ENCODE peak calls at places on chromosomes 5 and 9, in nine cellular contexts. W is mucosa of descending colon, X is fibroblast of pulmonary artery, A is LNCaP clone FGC, H is left ventricle myocardium inferior, E is astrocyte, U is GM23338, L is AG04450, Z is lower leg skin. G is an unnamed sample.

GRCh38 chr5:179342577-179342976 is 2.7 kb downstream of the ADAMTS2 start:
- DNase-seq in W (no peak), X (peak), A (no peak), H (no peak), E (no peak), U (peak), L (no peak), Z (no peak), G (peak)

GRCh38 chr9:128882677-128883590 is 1.0 kb downstream of the LRRC8A start:
- DNase-seq in W (peak), X (peak), A (no peak), H (no peak), E (no peak), U (no peak), L (no peak), Z (no peak), G (no peak)

GRCh38 chr9:36991516-36992134 is 42.4 kb downstream of the PAX5 start:
- DNase-seq in W (no peak), X (peak), A (peak), H (no peak), E (no peak), U (peak), L (no peak), Z (no peak), G (peak)

GRCh38 chr9:78609471-78609870 is 312.5 kb downstream of the PSAT1 start:
- DNase-seq in W (no peak), X (no peak), A (no peak), H (no peak), E (no peak), U (no peak), L (no peak), Z (no peak), G (no peak)

GRCh38 chr5:133799556-133799955 is 168.9 kb downstream of the C5orf15 start:
- DNase-seq in W (no peak), X (no peak), A (no peak), H (no peak), E (no peak), U (no peak), L (no peak), Z (no peak), G (no peak)

GRCh38 chr9:133635098-133635497 is 1.1 kb upstream of the DBH start:
- DNase-seq in W (no peak), X (no peak), A (no peak), H (no peak), E (no peak), U (no peak), L (no peak), Z (no peak), G (no peak)

GRCh38 chr5:76944638-76945037 is 8.2 kb upstream of the CRHBP start:
- DNase-seq in W (no peak), X (no peak), A (no peak), H (no peak), E (peak), U (no peak), L (no peak), Z (no peak), G (no peak)

GRCh38 chr9:110261631-110262030 is 5.3 kb upstream of the TXN start:
- DNase-seq in W (no peak), X (no peak), A (no peak), H (no peak), E (no peak), U (no peak), L (no peak), Z (no peak), G (no peak)

GRCh38 chr5:457195-457961 is 14.4 kb downstream of the EXOC3 start:
- DNase-seq in W (no peak), X (no peak), A (no peak), H (no peak), E (no peak), U (no peak), L (no peak), Z (no peak), G (no peak)

GRCh38 chr9:77440057-77440456 is 208.1 kb downstream of the GNA14 start:
- DNase-seq in W (no peak), X (no peak), A (no peak), H (no peak), E (peak), U (peak), L (no peak), Z (no peak), G (peak)

GRCh38 chr5:172932313-172933017 is 26.8 kb upstream of the RPL26L1 start:
- DNase-seq in W (peak), X (peak), A (no peak), H (peak), E (no peak), U (peak), L (no peak), Z (peak), G (peak)

GRCh38 chr5:92378961-92379611 is 996.0 kb upstream of the ARRDC3 start:
- DNase-seq in W (no peak), X (peak), A (no peak), H (peak), E (peak), U (peak), L (no peak), Z (no peak), G (no peak)

GRCh38 chr5:172692451-172692850 is 51.4 kb downstream of the NEURL1B start:
- DNase-seq in W (no peak), X (no peak), A (no peak), H (no peak), E (no peak), U (no peak), L (no peak), Z (no peak), G (no peak)

GRCh38 chr9:79473704-79474103 is 98.1 kb upstream of the TLE4 start:
- DNase-seq in W (no peak), X (no peak), A (no peak), H (no peak), E (no peak), U (no peak), L (no peak), Z (no peak), G (no peak)

GRCh38 chr9:138122201-138122600 is 244.6 kb downstream of the CACNA1B start:
- DNase-seq in W (no peak), X (no peak), A (no peak), H (no peak), E (no peak), U (no peak), L (no peak), Z (no peak), G (no peak)

GRCh38 chr5:146662229-146662628 is 146.2 kb upstream of the GPR151 start:
- DNase-seq in W (no peak), X (peak), A (peak), H (no peak), E (no peak), U (peak), L (no peak), Z (peak), G (peak)

GRCh38 chr5:168076561-168076991 is 214.9 kb upstream of the WWC1 start:
- DNase-seq in W (peak), X (peak), A (no peak), H (peak), E (no peak), U (peak), L (peak), Z (peak), G (peak)

GRCh38 chr5:10452768-10453331 is 11.2 kb downstream of the ROPN1L start:
- DNase-seq in W (no peak), X (peak), A (peak), H (no peak), E (peak), U (peak), L (peak), Z (no peak), G (peak)

GRCh38 chr5:78472469-78473106 is 112.2 kb downstream of the SCAMP1 start:
- DNase-seq in W (no peak), X (peak), A (no peak), H (no peak), E (peak), U (no peak), L (no peak), Z (no peak), G (no peak)

GRCh38 chr5:139658501-139658927 is 10.4 kb downstream of the CXXC5 start:
- DNase-seq in W (peak), X (no peak), A (no peak), H (no peak), E (peak), U (no peak), L (no peak), Z (no peak), G (no peak)

GRCh38 chr5:74316064-74316586 is 324.4 kb downstream of the ENC1 start:
- DNase-seq in W (no peak), X (peak), A (peak), H (no peak), E (peak), U (no peak), L (peak), Z (no peak), G (peak)

GRCh38 chr5:95892784-95893354 is 68.8 kb downstream of the ELL2 start:
- DNase-seq in W (no peak), X (peak), A (no peak), H (no peak), E (no peak), U (peak), L (no peak), Z (no peak), G (peak)

GRCh38 chr9:136297016-136297691 is 6.7 kb downstream of the CCDC187 start:
- DNase-seq in W (peak), X (no peak), A (peak), H (no peak), E (no peak), U (no peak), L (no peak), Z (no peak), G (no peak)

GRCh38 chr5:29162297-29162696 is 2031.2 kb upstream of the CDH6 start:
- DNase-seq in W (no peak), X (no peak), A (peak), H (no peak), E (no peak), U (no peak), L (no peak), Z (no peak), G (no peak)

GRCh38 chr9:109313351-109313750 is 7.5 kb downstream of the EPB41L4B start:
- DNase-seq in W (no peak), X (no peak), A (no peak), H (no peak), E (no peak), U (no peak), L (no peak), Z (no peak), G (no peak)

GRCh38 chr5:150068071-150068470 is 18.3 kb downstream of the CSF1R start:
- DNase-seq in W (no peak), X (no peak), A (no peak), H (no peak), E (no peak), U (no peak), L (no peak), Z (no peak), G (no peak)

GRCh38 chr9:83067579-83067978 is 4.6 kb upstream of the RASEF start:
- DNase-seq in W (no peak), X (no peak), A (no peak), H (no peak), E (no peak), U (no peak), L (no peak), Z (no peak), G (no peak)

GRCh38 chr5:172952034-172952511 is 7.2 kb upstream of the RPL26L1 start:
- DNase-seq in W (no peak), X (no peak), A (no peak), H (no peak), E (peak), U (no peak), L (no peak), Z (no peak), G (no peak)

GRCh38 chr5:125639858-125640257 is 783.4 kb upstream of the GRAMD2B start:
- DNase-seq in W (no peak), X (no peak), A (no peak), H (no peak), E (no peak), U (no peak), L (no peak), Z (no peak), G (no peak)

GRCh38 chr5:15669826-15670225 is 169.8 kb downstream of the FBXL7 start:
- DNase-seq in W (no peak), X (no peak), A (no peak), H (no peak), E (no peak), U (no peak), L (no peak), Z (no peak), G (no peak)

GRCh38 chr5:168934186-168934585 is 355.0 kb upstream of the PANK3 start:
- DNase-seq in W (no peak), X (no peak), A (no peak), H (no peak), E (no peak), U (no peak), L (no peak), Z (no peak), G (no peak)

GRCh38 chr5:19140276-19140675 is 847.7 kb downstream of the CDH18 start:
- DNase-seq in W (no peak), X (no peak), A (no peak), H (no peak), E (no peak), U (no peak), L (no peak), Z (no peak), G (no peak)

GRCh38 chr5:117486291-117486690 is 911.7 kb upstream of the SEMA6A start:
- DNase-seq in W (no peak), X (no peak), A (no peak), H (no peak), E (no peak), U (no peak), L (no peak), Z (no peak), G (no peak)

GRCh38 chr5:5800801-5801761 is 378.6 kb downstream of the ICE1 start:
- DNase-seq in W (no peak), X (no peak), A (no peak), H (peak), E (no peak), U (no peak), L (no peak), Z (no peak), G (no peak)

GRCh38 chr5:55668356-55668755 is 43.8 kb downstream of the SLC38A9 start:
- DNase-seq in W (no peak), X (peak), A (no peak), H (no peak), E (peak), U (no peak), L (peak), Z (no peak), G (peak)

GRCh38 chr9:99628843-99629242 is 192.8 kb upstream of the NR4A3 start:
- DNase-seq in W (no peak), X (no peak), A (no peak), H (no peak), E (no peak), U (no peak), L (no peak), Z (no peak), G (no peak)

GRCh38 chr5:172373680-172374079 is 80.6 kb downstream of the SH3PXD2B start:
- DNase-seq in W (no peak), X (no peak), A (no peak), H (no peak), E (no peak), U (no peak), L (no peak), Z (no peak), G (no peak)

GRCh38 chr9:107137495-107138202 is 145.4 kb upstream of the RAD23B start:
- DNase-seq in W (no peak), X (peak), A (no peak), H (no peak), E (no peak), U (peak), L (no peak), Z (no peak), G (no peak)

GRCh38 chr5:162078805-162079204 is 11.2 kb downstream of the GABRG2 start:
- DNase-seq in W (no peak), X (no peak), A (no peak), H (no peak), E (no peak), U (no peak), L (no peak), Z (no peak), G (no peak)

DNA sequence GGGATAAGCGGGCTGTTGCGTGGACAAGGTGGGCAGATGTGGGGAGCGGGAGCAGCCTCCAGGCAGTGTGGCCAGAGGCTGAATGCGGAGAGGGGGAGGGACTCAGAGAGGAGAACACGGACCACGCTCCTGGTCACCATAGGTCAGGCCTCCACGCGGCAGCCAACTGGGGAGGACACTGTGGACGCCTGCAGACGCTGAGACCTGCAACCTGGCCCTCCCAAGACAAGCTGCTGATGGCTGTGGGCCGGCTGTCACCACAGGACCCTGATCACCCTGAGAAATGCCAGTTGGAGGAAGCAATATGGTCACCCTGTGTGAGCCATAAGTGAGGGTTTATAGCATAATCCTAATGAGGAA is 16.8 kb downstream of the LPCAT1 start:
- DNase-seq in W (peak), X (no peak), A (no peak), H (no peak), E (no peak), U (no peak), L (no peak), Z (no peak), G (no peak)
- H3K4me3 ChIP-seq in W (no peak), X (no peak), A (no peak), H (no peak), E (no peak), U (no peak), L (no peak), Z (no peak), G (no peak)

GRCh38 chr5:174501461-174502069 is 222.8 kb upstream of the MSX2 start:
- DNase-seq in W (no peak), X (peak), A (no peak), H (no peak), E (peak), U (no peak), L (no peak), Z (no peak), G (no peak)

GRCh38 chr5:174504266-174504726 is 220.1 kb upstream of the MSX2 start:
- DNase-seq in W (no peak), X (peak), A (no peak), H (no peak), E (peak), U (no peak), L (no peak), Z (no peak), G (no peak)

GRCh38 chr5:174505621-174506020 is 218.8 kb upstream of the MSX2 start:
- DNase-seq in W (no peak), X (peak), A (peak), H (no peak), E (peak), U (no peak), L (no peak), Z (no peak), G (no peak)

GRCh38 chr5:174503086-174503460 is 221.3 kb upstream of the MSX2 start:
- DNase-seq in W (no peak), X (no peak), A (no peak), H (no peak), E (no peak), U (no peak), L (no peak), Z (no peak), G (no peak)

DNA sequence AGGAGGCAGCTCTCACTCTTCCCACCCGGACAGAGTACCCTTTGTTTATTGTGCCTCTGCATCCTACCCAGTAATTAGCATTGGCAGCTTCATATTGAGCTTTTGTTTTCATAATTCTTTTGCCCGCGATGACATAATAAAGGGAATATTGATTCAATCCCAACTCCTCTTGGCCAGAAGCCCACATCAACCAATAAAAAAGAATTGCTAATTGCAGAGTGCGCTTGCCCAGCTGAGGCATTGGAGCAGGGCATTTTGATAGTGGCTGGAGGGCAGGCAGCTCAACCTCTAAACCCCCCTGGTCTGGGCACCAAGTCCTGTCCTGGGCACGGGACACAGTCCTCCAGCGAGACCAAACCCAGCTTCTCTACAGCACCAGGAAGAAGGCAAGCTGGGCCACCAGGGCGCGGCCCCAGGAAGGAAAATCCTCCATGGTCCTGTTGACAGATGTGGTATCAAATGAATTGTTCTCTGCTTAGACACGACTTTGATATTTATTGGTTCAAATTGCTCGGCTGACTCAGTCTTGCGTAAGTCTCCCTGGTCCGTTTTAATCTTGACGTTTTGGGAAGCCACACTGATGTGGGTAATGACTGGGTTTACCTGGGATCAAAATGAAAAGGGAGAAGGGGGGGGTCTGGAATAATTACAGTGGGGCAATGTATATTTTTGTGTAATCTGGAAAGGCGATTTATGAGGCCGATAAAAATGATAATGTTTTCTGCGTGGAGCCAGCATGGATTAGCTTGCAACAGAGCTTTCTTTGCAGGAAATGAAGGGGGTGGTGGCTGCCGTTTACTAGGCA is 220.7 kb upstream of the MSX2 start:
- DNase-seq in W (peak), X (peak), A (peak), H (no peak), E (peak), U (no peak), L (peak), Z (no peak), G (no peak)
- TF ChIP-seq CTCF in W (no peak), X (no peak), A (no peak), H (no peak), E (no peak), U (no peak), L (no peak), Z (no peak), G (no peak)

GRCh38 chr9:33162721-33163311 is 4.3 kb downstream of the B4GALT1 start:
- DNase-seq in W (no peak), X (peak), A (peak), H (peak), E (peak), U (no peak), L (no peak), Z (peak), G (no peak)

GRCh38 chr9:33165263-33166151 is 1.6 kb downstream of the B4GALT1 start:
- DNase-seq in W (peak), X (peak), A (peak), H (no peak), E (peak), U (no peak), L (no peak), Z (peak), G (peak)

GRCh38 chr9:33166263-33167083 is 663 bp downstream of the B4GALT1 start:
- DNase-seq in W (peak), X (no peak), A (no peak), H (peak), E (no peak), U (peak), L (no peak), Z (no peak), G (no peak)

GRCh38 chr9:33163433-33164137 is 3.6 kb downstream of the B4GALT1 start:
- DNase-seq in W (no peak), X (no peak), A (no peak), H (no peak), E (no peak), U (no peak), L (no peak), Z (no peak), G (no peak)

GRCh38 chr9:33164138-33164809 is 2.9 kb downstream of the B4GALT1 start:
- DNase-seq in W (no peak), X (no peak), A (no peak), H (no peak), E (no peak), U (no peak), L (no peak), Z (no peak), G (no peak)
- H3K4me3 ChIP-seq in W (no peak), X (peak), A (peak), H (peak), E (peak), U (no peak), L (peak), Z (no peak), G (no peak)

GRCh38 chr9:89225587-89225986 is 47.0 kb upstream of the SHC3 start:
- DNase-seq in W (no peak), X (peak), A (no peak), H (no peak), E (peak), U (no peak), L (peak), Z (no peak), G (no peak)
- TF ChIP-seq CTCF in W (no peak), X (no peak), A (no peak), H (no peak), E (peak), U (no peak), L (peak), Z (no peak), G (peak)

GRCh38 chr5:87876616-87877015 is 392.0 kb downstream of the TMEM161B start:
- DNase-seq in W (no peak), X (no peak), A (no peak), H (no peak), E (no peak), U (no peak), L (no peak), Z (no peak), G (no peak)
- H3K4me3 ChIP-seq in W (no peak), X (no peak), A (no peak), H (no peak), E (no peak), U (no peak), L (no peak), Z (no peak), G (no peak)

G was measured in brain microvascular endothelial cell.